ENCODE peak calls at places on chromosome X, in seven cellular contexts. P, V, A, L, Q, B and M are unnamed samples.

GRCh38 chrX:23822397-23822796 is 39.4 kb downstream of the SAT1 start:
- DNase-seq in P (no peak), V (no peak), A (peak; percentile 24), L (no peak), Q (no peak), B (no peak), M (no peak)

GRCh38 chrX:26511621-26512363 is 295.8 kb downstream of the MAGEB5 start:
- DNase-seq in P (no peak), V (no peak), A (no peak), L (no peak), Q (no peak), B (no peak), M (no peak)

GRCh38 chrX:6223516-6223915 is 5.2 kb downstream of the NLGN4X start:
- DNase-seq in P (no peak), V (no peak), A (no peak), L (no peak), Q (no peak), B (no peak), M (no peak)

GRCh38 chrX:43693602-43694406 is 37.7 kb downstream of the MAOA start:
- DNase-seq in P (no peak), V (no peak), A (no peak), L (no peak), Q (no peak), B (no peak), M (no peak)

GRCh38 chrX:95218964-95219363 is 1465.7 kb upstream of the DIAPH2 start:
- DNase-seq in P (no peak), V (no peak), A (no peak), L (no peak), Q (no peak), B (no peak), M (no peak)

GRCh38 chrX:150326843-150327242 is 36.3 kb upstream of the MAMLD1 start:
- DNase-seq in P (no peak), V (no peak), A (no peak), L (no peak), Q (no peak), B (no peak), M (no peak)

GRCh38 chrX:44889824-44890223 is 16.8 kb downstream of the KDM6A start:
- DNase-seq in P (no peak), V (no peak), A (no peak), L (no peak), Q (no peak), B (no peak), M (no peak)

GRCh38 chrX:20263474-20263873 is 3.2 kb downstream of the RPS6KA3 start:
- DNase-seq in P (no peak), V (no peak), A (no peak), L (no peak), Q (no peak), B (no peak), M (no peak)

GRCh38 chrX:17826609-17827496 is 34.2 kb downstream of the RAI2 start:
- DNase-seq in P (no peak), V (no peak), A (no peak), L (no peak), Q (no peak), B (no peak), M (no peak)

GRCh38 chrX:122850326-122850725 is 333.8 kb upstream of the GRIA3 start:
- DNase-seq in P (no peak), V (no peak), A (no peak), L (no peak), Q (no peak), B (no peak), M (no peak)

GRCh38 chrX:8139713-8140112 is 31.4 kb downstream of the VCX2 start:
- DNase-seq in P (no peak), V (no peak), A (no peak), L (no peak), Q (no peak), B (no peak), M (no peak)

GRCh38 chrX:115367956-115368355 is 78.4 kb downstream of the LUZP4 start:
- DNase-seq in P (no peak), V (no peak), A (no peak), L (no peak), Q (no peak), B (no peak), M (no peak)

GRCh38 chrX:37543324-37543723 is 28.1 kb upstream of the LANCL3 start:
- DNase-seq in P (no peak), V (no peak), A (no peak), L (no peak), Q (no peak), B (no peak), M (no peak)

GRCh38 chrX:5113128-5113527 is 1115.5 kb downstream of the NLGN4X start:
- DNase-seq in P (no peak), V (no peak), A (no peak), L (no peak), Q (no peak), B (no peak), M (no peak)

GRCh38 chrX:120235284-120235683 is 15.3 kb upstream of the ZBTB33 start:
- DNase-seq in P (no peak), V (no peak), A (no peak), L (no peak), Q (no peak), B (no peak), M (no peak)

GRCh38 chrX:95071052-95071451 is 1397.0 kb downstream of the FAM133A start:
- DNase-seq in P (no peak), V (no peak), A (no peak), L (no peak), Q (no peak), B (no peak), M (no peak)

GRCh38 chrX:118347131-118347530 is 1.2 kb downstream of the WDR44 start:
- DNase-seq in P (no peak), V (no peak), A (no peak), L (no peak), Q (no peak), B (no peak), M (no peak)

GRCh38 chrX:28997716-28998115 is 410.5 kb downstream of the IL1RAPL1 start:
- DNase-seq in P (no peak), V (no peak), A (peak; percentile 3), L (no peak), Q (no peak), B (no peak), M (no peak)

GRCh38 chrX:123884809-123885408 is 25.1 kb downstream of the XIAP start:
- DNase-seq in P (no peak), V (no peak), A (no peak), L (no peak), Q (peak; percentile 19), B (peak; percentile 75), M (no peak)

GRCh38 chrX:97074400-97074799 is 190.7 kb downstream of the RPA4 start:
- DNase-seq in P (no peak), V (no peak), A (peak; percentile 22), L (no peak), Q (no peak), B (no peak), M (no peak)

GRCh38 chrX:123807825-123808416 is 51.9 kb upstream of the XIAP start:
- DNase-seq in P (no peak), V (no peak), A (peak; percentile 43), L (no peak), Q (no peak), B (no peak), M (no peak)

GRCh38 chrX:11108253-11108941 is 2.7 kb upstream of the HCCS start:
- DNase-seq in P (no peak), V (no peak), A (no peak), L (no peak), Q (no peak), B (no peak), M (no peak)

GRCh38 chrX:136146614-136147319 is 566 bp upstream of the FHL1 start:
- DNase-seq in P (no peak), V (no peak), A (no peak), L (peak; percentile 86), Q (no peak), B (no peak), M (peak; percentile 32)

GRCh38 chrX:40152173-40152705 is 54.5 kb upstream of the BCOR start:
- DNase-seq in P (no peak), V (no peak), A (no peak), L (no peak), Q (no peak), B (peak; percentile 17), M (no peak)